ENCODE peak calls at places on chromosomes 13 and 19, in eight cellular contexts. One of them, this sample, is unnamed.
A peak's percentile ranks its signal among the peaks of the same experiment; 100 is the strongest.

GRCh38 chr13:20826301-20826700 is 52.5 kb upstream of the EEF1AKMT1 start:
- DNase-seq in lower leg skin: no peak
- DNase-seq in stimulated activated CD4-positive, alpha-beta T cell treated with anti-CD3 and anti-CD28 coated beads, Interleukin-4, amount 100 ng/mL, for 24 hours: no peak
- DNase-seq in amniotic stem cell: no peak
- DNase-seq in mucosa of descending colon: no peak
- DNase-seq in AG04450: no peak
- DNase-seq in naive thymus-derived CD4-positive, alpha-beta T cell: no peak
- DNase-seq in dermis blood vessel endothelial cell: no peak
- DNase-seq in this sample: no peak

GRCh38 chr13:39876258-39876657 is 220.8 kb downstream of the COG6 start:
- DNase-seq in amniotic stem cell: peak; percentile 62
- DNase-seq in dermis blood vessel endothelial cell: peak; percentile 89
- DNase-seq in stimulated activated CD4-positive, alpha-beta T cell treated with anti-CD3 and anti-CD28 coated beads, Interleukin-4, amount 100 ng/mL, for 24 hours: no peak
- DNase-seq in mucosa of descending colon: no peak
- DNase-seq in naive thymus-derived CD4-positive, alpha-beta T cell: no peak
- DNase-seq in lower leg skin: no peak
- DNase-seq in AG04450: peak; percentile 70
- DNase-seq in this sample: peak; percentile 39

GRCh38 chr13:111484129-111484925 is 163.9 kb downstream of the TEX29 start:
- DNase-seq in naive thymus-derived CD4-positive, alpha-beta T cell: no peak
- DNase-seq in stimulated activated CD4-positive, alpha-beta T cell treated with anti-CD3 and anti-CD28 coated beads, Interleukin-4, amount 100 ng/mL, for 24 hours: no peak
- DNase-seq in dermis blood vessel endothelial cell: no peak
- DNase-seq in amniotic stem cell: no peak
- DNase-seq in lower leg skin: no peak
- DNase-seq in AG04450: no peak
- DNase-seq in mucosa of descending colon: no peak
- DNase-seq in this sample: no peak

GRCh38 chr19:2210206-2210605 is 25.9 kb downstream of the PLEKHJ1 start:
- DNase-seq in mucosa of descending colon: no peak
- DNase-seq in stimulated activated CD4-positive, alpha-beta T cell treated with anti-CD3 and anti-CD28 coated beads, Interleukin-4, amount 100 ng/mL, for 24 hours: no peak
- DNase-seq in amniotic stem cell: no peak
- DNase-seq in lower leg skin: no peak
- DNase-seq in AG04450: no peak
- DNase-seq in dermis blood vessel endothelial cell: no peak
- DNase-seq in naive thymus-derived CD4-positive, alpha-beta T cell: no peak
- DNase-seq in this sample: no peak

GRCh38 chr19:3721131-3721899 is 13.1 kb downstream of the TJP3 start:
- DNase-seq in naive thymus-derived CD4-positive, alpha-beta T cell: peak; percentile 87
- DNase-seq in stimulated activated CD4-positive, alpha-beta T cell treated with anti-CD3 and anti-CD28 coated beads, Interleukin-4, amount 100 ng/mL, for 24 hours: peak; percentile 92
- DNase-seq in amniotic stem cell: peak; percentile 14
- DNase-seq in mucosa of descending colon: peak; percentile 97
- DNase-seq in lower leg skin: peak; percentile 69
- DNase-seq in AG04450: peak; percentile 44
- DNase-seq in dermis blood vessel endothelial cell: peak; percentile 90
- DNase-seq in this sample: no peak

GRCh38 chr19:44303976-44304568 is 753 bp downstream of the ZNF235 start:
- DNase-seq in naive thymus-derived CD4-positive, alpha-beta T cell: no peak
- DNase-seq in dermis blood vessel endothelial cell: peak; percentile 40
- DNase-seq in lower leg skin: no peak
- DNase-seq in amniotic stem cell: peak; percentile 25
- DNase-seq in stimulated activated CD4-positive, alpha-beta T cell treated with anti-CD3 and anti-CD28 coated beads, Interleukin-4, amount 100 ng/mL, for 24 hours: no peak
- DNase-seq in AG04450: no peak
- DNase-seq in mucosa of descending colon: no peak
- DNase-seq in this sample: no peak

GRCh38 chr13:50518131-50518530 is 325.4 kb downstream of the DLEU7 start:
- DNase-seq in mucosa of descending colon: no peak
- DNase-seq in stimulated activated CD4-positive, alpha-beta T cell treated with anti-CD3 and anti-CD28 coated beads, Interleukin-4, amount 100 ng/mL, for 24 hours: no peak
- DNase-seq in dermis blood vessel endothelial cell: no peak
- DNase-seq in lower leg skin: no peak
- DNase-seq in AG04450: no peak
- DNase-seq in amniotic stem cell: no peak
- DNase-seq in naive thymus-derived CD4-positive, alpha-beta T cell: no peak
- DNase-seq in this sample: no peak

GRCh38 chr13:25966086-25966485 is 85.7 kb downstream of the SHISA2 start:
- DNase-seq in amniotic stem cell: no peak
- DNase-seq in naive thymus-derived CD4-positive, alpha-beta T cell: no peak
- DNase-seq in stimulated activated CD4-positive, alpha-beta T cell treated with anti-CD3 and anti-CD28 coated beads, Interleukin-4, amount 100 ng/mL, for 24 hours: no peak
- DNase-seq in dermis blood vessel endothelial cell: peak; percentile 24
- DNase-seq in AG04450: no peak
- DNase-seq in lower leg skin: no peak
- DNase-seq in mucosa of descending colon: no peak
- DNase-seq in this sample: peak; percentile 21

GRCh38 chr13:31310781-31311180 is 111.0 kb downstream of the B3GLCT start:
- DNase-seq in mucosa of descending colon: no peak
- DNase-seq in naive thymus-derived CD4-positive, alpha-beta T cell: no peak
- DNase-seq in amniotic stem cell: no peak
- DNase-seq in AG04450: no peak
- DNase-seq in dermis blood vessel endothelial cell: peak; percentile 9
- DNase-seq in lower leg skin: no peak
- DNase-seq in stimulated activated CD4-positive, alpha-beta T cell treated with anti-CD3 and anti-CD28 coated beads, Interleukin-4, amount 100 ng/mL, for 24 hours: no peak
- DNase-seq in this sample: no peak

GRCh38 chr13:99086149-99086868 is 108.4 kb upstream of the DOCK9 start:
- DNase-seq in dermis blood vessel endothelial cell: peak; percentile 63
- DNase-seq in amniotic stem cell: no peak
- DNase-seq in AG04450: no peak
- DNase-seq in lower leg skin: no peak
- DNase-seq in mucosa of descending colon: peak; percentile 82
- DNase-seq in stimulated activated CD4-positive, alpha-beta T cell treated with anti-CD3 and anti-CD28 coated beads, Interleukin-4, amount 100 ng/mL, for 24 hours: peak; percentile 74
- DNase-seq in naive thymus-derived CD4-positive, alpha-beta T cell: peak; percentile 72
- DNase-seq in this sample: no peak

GRCh38 chr13:91986771-91987515 is 588.5 kb downstream of the GPC5 start:
- DNase-seq in dermis blood vessel endothelial cell: no peak
- DNase-seq in amniotic stem cell: no peak
- DNase-seq in AG04450: no peak
- DNase-seq in lower leg skin: no peak
- DNase-seq in stimulated activated CD4-positive, alpha-beta T cell treated with anti-CD3 and anti-CD28 coated beads, Interleukin-4, amount 100 ng/mL, for 24 hours: no peak
- DNase-seq in mucosa of descending colon: no peak
- DNase-seq in naive thymus-derived CD4-positive, alpha-beta T cell: no peak
- DNase-seq in this sample: no peak

GRCh38 chr13:33918199-33918932 is 100.4 kb downstream of the RFC3 start:
- DNase-seq in stimulated activated CD4-positive, alpha-beta T cell treated with anti-CD3 and anti-CD28 coated beads, Interleukin-4, amount 100 ng/mL, for 24 hours: no peak
- DNase-seq in lower leg skin: no peak
- DNase-seq in naive thymus-derived CD4-positive, alpha-beta T cell: no peak
- DNase-seq in AG04450: no peak
- DNase-seq in amniotic stem cell: peak; percentile 64
- DNase-seq in dermis blood vessel endothelial cell: peak; percentile 21
- DNase-seq in mucosa of descending colon: no peak
- DNase-seq in this sample: peak; percentile 80

GRCh38 chr13:19622189-19622588 is 11.3 kb upstream of the MPHOSPH8 start:
- DNase-seq in lower leg skin: no peak
- DNase-seq in AG04450: no peak
- DNase-seq in stimulated activated CD4-positive, alpha-beta T cell treated with anti-CD3 and anti-CD28 coated beads, Interleukin-4, amount 100 ng/mL, for 24 hours: no peak
- DNase-seq in amniotic stem cell: no peak
- DNase-seq in naive thymus-derived CD4-positive, alpha-beta T cell: no peak
- DNase-seq in dermis blood vessel endothelial cell: no peak
- DNase-seq in mucosa of descending colon: no peak
- DNase-seq in this sample: no peak

This sample was measured in retinal pigment epithelial cell.